ENCODE peak calls at places on chromosomes 11 and 22, in nine cellular contexts. One of them, this sample, is unnamed.

GRCh38 chr22:25419247-25420113 is 145.0 kb upstream of the GRK3 start:
- DNase-seq in Calu3: no peak
- DNase-seq in GM13977: no peak
- DNase-seq in T-helper 1 cell: no peak
- DNase-seq in KG1: no peak
- DNase-seq in posterior cingulate gyrus: no peak
- DNase-seq in naive thymus-derived CD8-positive, alpha-beta T cell: no peak
- DNase-seq in stimulated activated CD4-positive, alpha-beta T cell treated with anti-CD3 and anti-CD28 coated beads, Interleukin-15, amount 100 ng/mL, for 1 hour: no peak
- DNase-seq in NCI-H2029 treated with DMSO at 0.1 percent for 48 hours: no peak
- DNase-seq in this sample: peak

GRCh38 chr22:47136050-47136449 is 373.6 kb downstream of the TBC1D22A start:
- DNase-seq in stimulated activated CD4-positive, alpha-beta T cell treated with anti-CD3 and anti-CD28 coated beads, Interleukin-15, amount 100 ng/mL, for 1 hour: no peak
- DNase-seq in naive thymus-derived CD8-positive, alpha-beta T cell: no peak
- DNase-seq in posterior cingulate gyrus: no peak
- DNase-seq in NCI-H2029 treated with DMSO at 0.1 percent for 48 hours: no peak
- DNase-seq in T-helper 1 cell: no peak
- DNase-seq in GM13977: no peak
- DNase-seq in Calu3: no peak
- DNase-seq in KG1: no peak
- DNase-seq in this sample: no peak

GRCh38 chr11:122556605-122557004 is 98.9 kb upstream of the UBASH3B start:
- DNase-seq in naive thymus-derived CD8-positive, alpha-beta T cell: no peak
- DNase-seq in NCI-H2029 treated with DMSO at 0.1 percent for 48 hours: peak
- DNase-seq in GM13977: no peak
- DNase-seq in posterior cingulate gyrus: peak
- DNase-seq in stimulated activated CD4-positive, alpha-beta T cell treated with anti-CD3 and anti-CD28 coated beads, Interleukin-15, amount 100 ng/mL, for 1 hour: no peak
- DNase-seq in KG1: no peak
- DNase-seq in Calu3: no peak
- DNase-seq in T-helper 1 cell: no peak
- DNase-seq in this sample: peak

GRCh38 chr11:124834526-124835190 is 30.6 kb upstream of the ROBO3 start:
- DNase-seq in T-helper 1 cell: no peak
- DNase-seq in KG1: no peak
- DNase-seq in stimulated activated CD4-positive, alpha-beta T cell treated with anti-CD3 and anti-CD28 coated beads, Interleukin-15, amount 100 ng/mL, for 1 hour: no peak
- DNase-seq in NCI-H2029 treated with DMSO at 0.1 percent for 48 hours: no peak
- DNase-seq in Calu3: no peak
- DNase-seq in posterior cingulate gyrus: no peak
- DNase-seq in naive thymus-derived CD8-positive, alpha-beta T cell: no peak
- DNase-seq in GM13977: no peak
- DNase-seq in this sample: no peak

GRCh38 chr22:43384863-43385262 is 27.0 kb upstream of the MPPED1 start:
- DNase-seq in GM13977: no peak
- DNase-seq in naive thymus-derived CD8-positive, alpha-beta T cell: no peak
- DNase-seq in stimulated activated CD4-positive, alpha-beta T cell treated with anti-CD3 and anti-CD28 coated beads, Interleukin-15, amount 100 ng/mL, for 1 hour: no peak
- DNase-seq in Calu3: no peak
- DNase-seq in KG1: no peak
- DNase-seq in posterior cingulate gyrus: no peak
- DNase-seq in NCI-H2029 treated with DMSO at 0.1 percent for 48 hours: no peak
- DNase-seq in T-helper 1 cell: no peak
- DNase-seq in this sample: no peak

GRCh38 chr22:43186272-43187170 is at the start of gene TTLL12:
- DNase-seq in GM13977: peak
- DNase-seq in KG1: no peak
- DNase-seq in posterior cingulate gyrus: no peak
- DNase-seq in NCI-H2029 treated with DMSO at 0.1 percent for 48 hours: no peak
- DNase-seq in naive thymus-derived CD8-positive, alpha-beta T cell: peak
- DNase-seq in T-helper 1 cell: peak
- DNase-seq in stimulated activated CD4-positive, alpha-beta T cell treated with anti-CD3 and anti-CD28 coated beads, Interleukin-15, amount 100 ng/mL, for 1 hour: peak
- DNase-seq in Calu3: peak
- DNase-seq in this sample: peak

GRCh38 chr11:116258821-116259220 is 514.0 kb downstream of the BUD13 start:
- DNase-seq in posterior cingulate gyrus: no peak
- DNase-seq in KG1: no peak
- DNase-seq in stimulated activated CD4-positive, alpha-beta T cell treated with anti-CD3 and anti-CD28 coated beads, Interleukin-15, amount 100 ng/mL, for 1 hour: no peak
- DNase-seq in naive thymus-derived CD8-positive, alpha-beta T cell: no peak
- DNase-seq in Calu3: no peak
- DNase-seq in NCI-H2029 treated with DMSO at 0.1 percent for 48 hours: no peak
- DNase-seq in T-helper 1 cell: no peak
- DNase-seq in GM13977: no peak
- DNase-seq in this sample: no peak

GRCh38 chr11:64150481-64151239 is 15.3 kb downstream of the MACROD1 start:
- DNase-seq in posterior cingulate gyrus: no peak
- DNase-seq in T-helper 1 cell: no peak
- DNase-seq in Calu3: no peak
- DNase-seq in GM13977: no peak
- DNase-seq in naive thymus-derived CD8-positive, alpha-beta T cell: no peak
- DNase-seq in stimulated activated CD4-positive, alpha-beta T cell treated with anti-CD3 and anti-CD28 coated beads, Interleukin-15, amount 100 ng/mL, for 1 hour: no peak
- DNase-seq in KG1: no peak
- DNase-seq in NCI-H2029 treated with DMSO at 0.1 percent for 48 hours: peak
- DNase-seq in this sample: peak